ENCODE peak calls at places on chromosome 1, in five cellular contexts. One of them, this sample, is unnamed.

GRCh38 chr1:153962088-153963029 is 978 bp downstream of the SLC39A1 start:
- DNase-seq in NCI-H446: no peak
- DNase-seq in stimulated activated CD8-positive, alpha-beta memory T cell treated with anti-CD3 and anti-CD28 coated beads, Interleukin-15, amount 100 ng/mL, for 1 hour: no peak
- DNase-seq in central memory CD4-positive, alpha-beta T cell: no peak
- DNase-seq in activated T-helper 1 cell treated with anti-CD3 and anti-CD28 coated beads, Interleukin-12 subunit alpha, Interleukin-12 subunit beta, Interleukin-2, Interleukin-4 antibody, amounts not matched to agents 30 ng/mL and 10 ng/mL and 1 ng/mL, durations not matched to agents 14 hours and 24 hours and 36 hours: no peak
- DNase-seq in this sample: no peak

GRCh38 chr1:178594133-178594532 is 81.2 kb downstream of the TEX35 start:
- DNase-seq in NCI-H446: no peak
- DNase-seq in stimulated activated CD8-positive, alpha-beta memory T cell treated with anti-CD3 and anti-CD28 coated beads, Interleukin-15, amount 100 ng/mL, for 1 hour: no peak
- DNase-seq in central memory CD4-positive, alpha-beta T cell: no peak
- DNase-seq in activated T-helper 1 cell treated with anti-CD3 and anti-CD28 coated beads, Interleukin-12 subunit alpha, Interleukin-12 subunit beta, Interleukin-2, Interleukin-4 antibody, amounts not matched to agents 30 ng/mL and 10 ng/mL and 1 ng/mL, durations not matched to agents 14 hours and 24 hours and 36 hours: no peak
- DNase-seq in this sample: no peak

GRCh38 chr1:231395051-231395995 is 26.8 kb downstream of the EGLN1 start:
- DNase-seq in NCI-H446: no peak
- DNase-seq in stimulated activated CD8-positive, alpha-beta memory T cell treated with anti-CD3 and anti-CD28 coated beads, Interleukin-15, amount 100 ng/mL, for 1 hour: no peak
- DNase-seq in central memory CD4-positive, alpha-beta T cell: no peak
- DNase-seq in activated T-helper 1 cell treated with anti-CD3 and anti-CD28 coated beads, Interleukin-12 subunit alpha, Interleukin-12 subunit beta, Interleukin-2, Interleukin-4 antibody, amounts not matched to agents 30 ng/mL and 10 ng/mL and 1 ng/mL, durations not matched to agents 14 hours and 24 hours and 36 hours: no peak
- DNase-seq in this sample: no peak

GRCh38 chr1:29670752-29671151 is 434.4 kb downstream of the PTPRU start:
- DNase-seq in NCI-H446: no peak
- DNase-seq in stimulated activated CD8-positive, alpha-beta memory T cell treated with anti-CD3 and anti-CD28 coated beads, Interleukin-15, amount 100 ng/mL, for 1 hour: no peak
- DNase-seq in central memory CD4-positive, alpha-beta T cell: no peak
- DNase-seq in activated T-helper 1 cell treated with anti-CD3 and anti-CD28 coated beads, Interleukin-12 subunit alpha, Interleukin-12 subunit beta, Interleukin-2, Interleukin-4 antibody, amounts not matched to agents 30 ng/mL and 10 ng/mL and 1 ng/mL, durations not matched to agents 14 hours and 24 hours and 36 hours: no peak
- DNase-seq in this sample: no peak

GRCh38 chr1:9909222-9910046 is 635 bp downstream of the CTNNBIP1 start:
- DNase-seq in NCI-H446: no peak
- DNase-seq in stimulated activated CD8-positive, alpha-beta memory T cell treated with anti-CD3 and anti-CD28 coated beads, Interleukin-15, amount 100 ng/mL, for 1 hour: no peak
- DNase-seq in central memory CD4-positive, alpha-beta T cell: no peak
- DNase-seq in activated T-helper 1 cell treated with anti-CD3 and anti-CD28 coated beads, Interleukin-12 subunit alpha, Interleukin-12 subunit beta, Interleukin-2, Interleukin-4 antibody, amounts not matched to agents 30 ng/mL and 10 ng/mL and 1 ng/mL, durations not matched to agents 14 hours and 24 hours and 36 hours: peak
- DNase-seq in this sample: peak

GRCh38 chr1:244353572-244354091 is 98.1 kb downstream of the ADSS2 start:
- DNase-seq in NCI-H446: peak
- DNase-seq in stimulated activated CD8-positive, alpha-beta memory T cell treated with anti-CD3 and anti-CD28 coated beads, Interleukin-15, amount 100 ng/mL, for 1 hour: no peak
- DNase-seq in central memory CD4-positive, alpha-beta T cell: no peak
- DNase-seq in activated T-helper 1 cell treated with anti-CD3 and anti-CD28 coated beads, Interleukin-12 subunit alpha, Interleukin-12 subunit beta, Interleukin-2, Interleukin-4 antibody, amounts not matched to agents 30 ng/mL and 10 ng/mL and 1 ng/mL, durations not matched to agents 14 hours and 24 hours and 36 hours: peak
- DNase-seq in this sample: no peak

GRCh38 chr1:2628191-2628932 is 4.5 kb downstream of the MMEL1 start:
- DNase-seq in NCI-H446: no peak
- DNase-seq in stimulated activated CD8-positive, alpha-beta memory T cell treated with anti-CD3 and anti-CD28 coated beads, Interleukin-15, amount 100 ng/mL, for 1 hour: no peak
- DNase-seq in central memory CD4-positive, alpha-beta T cell: no peak
- DNase-seq in activated T-helper 1 cell treated with anti-CD3 and anti-CD28 coated beads, Interleukin-12 subunit alpha, Interleukin-12 subunit beta, Interleukin-2, Interleukin-4 antibody, amounts not matched to agents 30 ng/mL and 10 ng/mL and 1 ng/mL, durations not matched to agents 14 hours and 24 hours and 36 hours: no peak
- DNase-seq in this sample: no peak

GRCh38 chr1:208108646-208109330 is 135.4 kb downstream of the PLXNA2 start:
- DNase-seq in NCI-H446: peak
- DNase-seq in stimulated activated CD8-positive, alpha-beta memory T cell treated with anti-CD3 and anti-CD28 coated beads, Interleukin-15, amount 100 ng/mL, for 1 hour: no peak
- DNase-seq in central memory CD4-positive, alpha-beta T cell: no peak
- DNase-seq in activated T-helper 1 cell treated with anti-CD3 and anti-CD28 coated beads, Interleukin-12 subunit alpha, Interleukin-12 subunit beta, Interleukin-2, Interleukin-4 antibody, amounts not matched to agents 30 ng/mL and 10 ng/mL and 1 ng/mL, durations not matched to agents 14 hours and 24 hours and 36 hours: no peak
- DNase-seq in this sample: no peak

GRCh38 chr1:23449918-23450317 is 25.4 kb upstream of the TCEA3 start:
- DNase-seq in NCI-H446: no peak
- DNase-seq in stimulated activated CD8-positive, alpha-beta memory T cell treated with anti-CD3 and anti-CD28 coated beads, Interleukin-15, amount 100 ng/mL, for 1 hour: no peak
- DNase-seq in central memory CD4-positive, alpha-beta T cell: no peak
- DNase-seq in activated T-helper 1 cell treated with anti-CD3 and anti-CD28 coated beads, Interleukin-12 subunit alpha, Interleukin-12 subunit beta, Interleukin-2, Interleukin-4 antibody, amounts not matched to agents 30 ng/mL and 10 ng/mL and 1 ng/mL, durations not matched to agents 14 hours and 24 hours and 36 hours: no peak
- DNase-seq in this sample: no peak

GRCh38 chr1:214506972-214507431 is 44.4 kb downstream of the PTPN14 start:
- DNase-seq in NCI-H446: no peak
- DNase-seq in stimulated activated CD8-positive, alpha-beta memory T cell treated with anti-CD3 and anti-CD28 coated beads, Interleukin-15, amount 100 ng/mL, for 1 hour: no peak
- DNase-seq in central memory CD4-positive, alpha-beta T cell: no peak
- DNase-seq in activated T-helper 1 cell treated with anti-CD3 and anti-CD28 coated beads, Interleukin-12 subunit alpha, Interleukin-12 subunit beta, Interleukin-2, Interleukin-4 antibody, amounts not matched to agents 30 ng/mL and 10 ng/mL and 1 ng/mL, durations not matched to agents 14 hours and 24 hours and 36 hours: no peak
- DNase-seq in this sample: no peak

GRCh38 chr1:245290836-245291235 is 136.1 kb downstream of the KIF26B start:
- DNase-seq in NCI-H446: no peak
- DNase-seq in stimulated activated CD8-positive, alpha-beta memory T cell treated with anti-CD3 and anti-CD28 coated beads, Interleukin-15, amount 100 ng/mL, for 1 hour: no peak
- DNase-seq in central memory CD4-positive, alpha-beta T cell: no peak
- DNase-seq in activated T-helper 1 cell treated with anti-CD3 and anti-CD28 coated beads, Interleukin-12 subunit alpha, Interleukin-12 subunit beta, Interleukin-2, Interleukin-4 antibody, amounts not matched to agents 30 ng/mL and 10 ng/mL and 1 ng/mL, durations not matched to agents 14 hours and 24 hours and 36 hours: no peak
- DNase-seq in this sample: no peak

GRCh38 chr1:239387304-239388231 is 1.2 kb downstream of the CHRM3 start:
- DNase-seq in NCI-H446: no peak
- DNase-seq in stimulated activated CD8-positive, alpha-beta memory T cell treated with anti-CD3 and anti-CD28 coated beads, Interleukin-15, amount 100 ng/mL, for 1 hour: no peak
- DNase-seq in central memory CD4-positive, alpha-beta T cell: no peak
- DNase-seq in activated T-helper 1 cell treated with anti-CD3 and anti-CD28 coated beads, Interleukin-12 subunit alpha, Interleukin-12 subunit beta, Interleukin-2, Interleukin-4 antibody, amounts not matched to agents 30 ng/mL and 10 ng/mL and 1 ng/mL, durations not matched to agents 14 hours and 24 hours and 36 hours: no peak
- DNase-seq in this sample: no peak

GRCh38 chr1:236639686-236640085 is 35.4 kb upstream of the HEATR1 start:
- DNase-seq in NCI-H446: no peak
- DNase-seq in stimulated activated CD8-positive, alpha-beta memory T cell treated with anti-CD3 and anti-CD28 coated beads, Interleukin-15, amount 100 ng/mL, for 1 hour: no peak
- DNase-seq in central memory CD4-positive, alpha-beta T cell: no peak
- DNase-seq in activated T-helper 1 cell treated with anti-CD3 and anti-CD28 coated beads, Interleukin-12 subunit alpha, Interleukin-12 subunit beta, Interleukin-2, Interleukin-4 antibody, amounts not matched to agents 30 ng/mL and 10 ng/mL and 1 ng/mL, durations not matched to agents 14 hours and 24 hours and 36 hours: no peak
- DNase-seq in this sample: no peak

GRCh38 chr1:14964698-14965055 is 188.9 kb upstream of the TMEM51 start:
- DNase-seq in NCI-H446: no peak
- DNase-seq in stimulated activated CD8-positive, alpha-beta memory T cell treated with anti-CD3 and anti-CD28 coated beads, Interleukin-15, amount 100 ng/mL, for 1 hour: no peak
- DNase-seq in central memory CD4-positive, alpha-beta T cell: no peak
- DNase-seq in activated T-helper 1 cell treated with anti-CD3 and anti-CD28 coated beads, Interleukin-12 subunit alpha, Interleukin-12 subunit beta, Interleukin-2, Interleukin-4 antibody, amounts not matched to agents 30 ng/mL and 10 ng/mL and 1 ng/mL, durations not matched to agents 14 hours and 24 hours and 36 hours: no peak
- DNase-seq in this sample: no peak

GRCh38 chr1:161986328-161986727 is 37.3 kb downstream of the OLFML2B start:
- DNase-seq in NCI-H446: peak
- DNase-seq in stimulated activated CD8-positive, alpha-beta memory T cell treated with anti-CD3 and anti-CD28 coated beads, Interleukin-15, amount 100 ng/mL, for 1 hour: no peak
- DNase-seq in central memory CD4-positive, alpha-beta T cell: no peak
- DNase-seq in activated T-helper 1 cell treated with anti-CD3 and anti-CD28 coated beads, Interleukin-12 subunit alpha, Interleukin-12 subunit beta, Interleukin-2, Interleukin-4 antibody, amounts not matched to agents 30 ng/mL and 10 ng/mL and 1 ng/mL, durations not matched to agents 14 hours and 24 hours and 36 hours: no peak
- DNase-seq in this sample: no peak